ENCODE peak calls at places on chromosomes 5 and 9, in six cellular contexts. L is A549, B is GM12878, C is HepG2, X is K562, Z is endothelial cell of umbilical vein. H is an unnamed sample.

GRCh38 chr9:135898634-135899407 is 8.5 kb downstream of the CAMSAP1 start:
- DNase-seq in L (no peak), B (no peak), C (no peak), X (no peak), Z (no peak), H (no peak)

GRCh38 chr5:57412010-57412409 is 70.6 kb downstream of the ACTBL2 start:
- DNase-seq in L (no peak), B (no peak), C (no peak), X (no peak), Z (no peak), H (no peak)

GRCh38 chr5:114898602-114899001 is 271.1 kb downstream of the TRIM36 start:
- DNase-seq in L (no peak), B (no peak), C (no peak), X (no peak), Z (no peak), H (peak)

GRCh38 chr5:168364151-168364661 is 72.8 kb downstream of the WWC1 start:
- DNase-seq in L (no peak), B (no peak), C (no peak), X (no peak), Z (no peak), H (no peak)

GRCh38 chr9:105678163-105678562 is 15.9 kb downstream of the TAL2 start:
- DNase-seq in L (no peak), B (no peak), C (no peak), X (no peak), Z (no peak), H (no peak)

GRCh38 chr9:7313389-7313788 is 486.2 kb downstream of the DMAC1 start:
- DNase-seq in L (no peak), B (no peak), C (no peak), X (no peak), Z (no peak), H (no peak)

GRCh38 chr5:920321-920720 is 27.6 kb downstream of the TRIP13 start:
- DNase-seq in L (no peak), B (no peak), C (no peak), X (no peak), Z (no peak), H (no peak)

GRCh38 chr5:44935262-44935661 is 126.5 kb downstream of the MRPS30 start:
- DNase-seq in L (no peak), B (no peak), C (no peak), X (peak), Z (no peak), H (peak)

GRCh38 chr9:4662108-4662988 is at the start of gene PLPP6:
- DNase-seq in L (peak), B (peak), C (peak), X (peak), Z (peak), H (peak)

GRCh38 chr5:178997191-178997590 is 2.1 kb upstream of the GRM6 start:
- DNase-seq in L (no peak), B (no peak), C (no peak), X (no peak), Z (no peak), H (no peak)

GRCh38 chr5:154385236-154385512 is 60.6 kb upstream of the SAP30L start:
- DNase-seq in L (no peak), B (no peak), C (no peak), X (no peak), Z (no peak), H (no peak)

GRCh38 chr9:79233542-79233941 is 338.2 kb upstream of the TLE4 start:
- DNase-seq in L (no peak), B (no peak), C (peak), X (peak), Z (peak), H (peak)

GRCh38 chr9:20236676-20237075 is 385.6 kb downstream of the MLLT3 start:
- DNase-seq in L (no peak), B (no peak), C (peak), X (no peak), Z (no peak), H (no peak)

GRCh38 chr5:173456751-173457171 is 128.5 kb upstream of the STC2 start:
- DNase-seq in L (no peak), B (no peak), C (no peak), X (no peak), Z (peak), H (peak)

GRCh38 chr5:176837707-176838115 is 27.4 kb downstream of the UNC5A start:
- DNase-seq in L (peak), B (no peak), C (peak), X (peak), Z (peak), H (peak)

GRCh38 chr9:127642047-127642740 is 30.1 kb downstream of the STXBP1 start:
- DNase-seq in L (no peak), B (no peak), C (no peak), X (no peak), Z (peak), H (no peak)

GRCh38 chr5:154614595-154614994 is 136.6 kb upstream of the HAND1 start:
- DNase-seq in L (no peak), B (no peak), C (no peak), X (no peak), Z (no peak), H (no peak)

GRCh38 chr5:163634061-163634460 is 128.6 kb downstream of the MAT2B start:
- DNase-seq in L (no peak), B (no peak), C (no peak), X (no peak), Z (no peak), H (no peak)

GRCh38 chr5:134874831-134875655 is 872 bp downstream of the TXNDC15 start:
- DNase-seq in L (peak), B (no peak), C (peak), X (peak), Z (peak), H (peak)

GRCh38 chr5:90015584-90016018 is 394.0 kb downstream of the CETN3 start:
- DNase-seq in L (no peak), B (peak), C (no peak), X (no peak), Z (peak), H (no peak)

GRCh38 chr5:65923339-65923738 is 3.0 kb upstream of the ERBIN start:
- DNase-seq in L (no peak), B (no peak), C (no peak), X (no peak), Z (no peak), H (no peak)

GRCh38 chr9:93591706-93592388 is 15.5 kb downstream of the PHF2 start:
- DNase-seq in L (no peak), B (no peak), C (no peak), X (no peak), Z (no peak), H (no peak)

GRCh38 chr5:123091988-123092583 is 3.0 kb downstream of the PRDM6 start:
- DNase-seq in L (no peak), B (no peak), C (no peak), X (no peak), Z (no peak), H (no peak)

GRCh38 chr5:61860978-61861377 is 445.0 kb upstream of the KIF2A start:
- DNase-seq in L (no peak), B (no peak), C (no peak), X (no peak), Z (no peak), H (no peak)

GRCh38 chr9:120877276-120878034 is 467 bp upstream of the PHF19 start:
- DNase-seq in L (peak), B (no peak), C (peak), X (peak), Z (peak), H (peak)

DNA sequence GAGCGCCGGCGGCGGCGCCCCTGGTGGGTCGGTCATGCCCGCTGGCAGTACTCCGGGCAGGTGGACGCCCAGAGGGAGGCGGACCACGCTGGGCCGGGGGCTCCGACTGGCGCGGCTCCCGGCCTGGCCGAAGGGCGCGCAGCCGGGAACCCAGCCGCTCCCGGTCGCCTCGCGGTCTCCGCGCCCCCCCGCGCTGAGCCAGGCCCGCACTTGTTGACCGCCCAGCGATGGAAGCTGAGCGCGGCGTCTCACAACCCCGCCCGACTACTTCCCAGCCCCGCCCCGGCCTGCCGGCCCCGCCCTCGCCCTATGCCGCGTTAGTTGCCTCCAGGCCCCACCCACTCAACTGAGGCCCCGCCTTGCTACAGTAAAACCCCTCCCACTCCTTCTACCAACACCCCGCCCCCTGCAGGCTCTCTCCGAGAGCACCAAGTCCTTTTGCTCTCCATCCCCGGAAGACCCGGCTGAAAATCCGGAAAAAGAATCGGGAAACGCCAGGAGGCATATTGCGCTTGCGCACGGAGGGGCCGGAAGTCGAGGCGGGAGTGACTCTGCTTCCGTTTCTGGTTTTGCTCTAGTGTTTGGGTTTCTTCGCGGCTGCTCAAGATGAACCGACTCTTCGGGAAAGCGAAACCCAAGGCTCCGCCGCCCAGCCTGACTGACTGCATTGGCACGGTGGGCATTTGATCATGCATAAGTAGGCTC is at the start of the genes BAG1 and CHMP5:
- DNase-seq in L (peak), B (peak), C (peak), X (peak), Z (peak), H (peak)
- TF ChIP-seq POLR2A in L (peak), B (peak), C (peak), X (peak), Z (peak), H (peak)

DNA sequence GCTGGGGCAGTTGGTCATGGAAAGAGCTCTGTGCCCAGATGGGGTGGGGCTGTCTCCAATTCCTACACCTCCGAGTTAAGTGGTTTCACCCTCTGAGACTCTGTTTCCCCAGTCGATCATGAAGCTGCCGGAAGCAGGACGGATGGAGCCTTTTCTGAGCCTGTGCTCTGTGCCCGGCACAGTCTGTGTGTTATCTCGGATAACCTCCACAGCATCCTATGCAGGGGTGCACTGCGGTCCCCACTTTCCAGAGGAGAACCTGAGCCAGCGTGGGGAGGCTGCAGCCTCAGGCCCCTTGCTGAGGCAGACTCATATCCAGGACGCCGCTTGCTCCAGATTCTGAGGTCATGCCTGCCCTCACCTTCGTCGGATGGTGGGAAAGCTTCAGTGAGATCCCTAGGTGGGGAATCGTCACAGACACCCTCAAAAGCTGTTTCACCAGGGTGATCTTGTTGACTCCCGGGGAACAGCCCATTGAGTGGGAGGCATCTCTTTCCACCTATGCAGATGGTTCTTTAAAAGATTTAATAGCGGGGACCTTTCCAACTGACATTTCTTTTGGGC is 6.9 kb upstream of the COL5A1 start:
- DNase-seq in L (no peak), B (no peak), C (no peak), X (no peak), Z (no peak), H (no peak)
- TF ChIP-seq MYC in L (no peak), B (no peak), C (no peak), X (no peak), Z (no peak), H (no peak)

DNA sequence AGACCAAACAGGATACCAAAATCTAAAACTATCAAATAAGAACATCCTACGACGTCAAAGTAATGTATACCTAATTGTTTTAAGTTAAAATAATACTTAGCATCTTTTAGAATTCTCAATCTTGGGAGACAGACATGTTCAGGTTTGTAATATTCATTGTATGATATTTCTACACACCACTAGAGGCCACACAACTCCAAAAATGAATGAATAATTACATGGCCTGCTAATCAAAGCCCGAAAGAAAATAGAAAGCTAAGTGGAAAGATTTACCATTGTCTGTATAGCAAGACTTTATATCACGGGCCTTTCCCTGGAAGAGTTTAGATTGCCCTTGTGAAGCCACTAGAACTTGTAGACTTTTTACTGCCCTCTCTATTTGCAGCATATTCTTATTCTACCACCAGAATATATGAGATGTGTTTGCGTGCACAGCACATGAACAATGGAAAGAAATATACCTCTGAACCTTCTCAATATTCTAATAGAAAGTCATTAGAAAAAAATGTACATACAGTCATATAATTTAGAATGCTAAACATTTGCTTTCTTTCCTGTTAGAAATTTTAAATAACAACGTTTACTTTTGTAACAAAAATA is 380.1 kb upstream of the NUDT12 start:
- DNase-seq in L (no peak), B (no peak), C (no peak), X (no peak), Z (no peak), H (no peak)
- TF ChIP-seq CTCF in L (no peak), B (no peak), C (peak), X (peak), Z (no peak), H (no peak)

GRCh38 chr9:110189001-110189400 is 19.0 kb downstream of the C9orf152 start:
- DNase-seq in L (no peak), B (no peak), C (peak), X (no peak), Z (no peak), H (peak)
- TF ChIP-seq POLR2A in L (no peak), B (no peak), C (no peak), X (no peak), Z (no peak), H (no peak)